ENCODE peak calls at places on chromosomes 6 and 20, in six cellular contexts. H is RWPE2, Z is psoas muscle, B is cardiac muscle cell, D is bronchial epithelial cell, T is tibial nerve. J is an unnamed sample.

GRCh38 chr20:52783769-52784168 is 188.4 kb upstream of the TSHZ2 start:
- DNase-seq in T (no peak), H (no peak), D (peak; percentile 6), Z (no peak), B (no peak), J (no peak)

GRCh38 chr6:139708342-139709199 is 334.1 kb upstream of the CITED2 start:
- DNase-seq in B (peak; percentile 85), T (no peak), Z (no peak), D (peak; percentile 30), H (no peak), J (peak; percentile 80)

GRCh38 chr20:19783966-19784401 is 25.9 kb downstream of the RIN2 start:
- DNase-seq in B (no peak), H (peak; percentile 61), T (no peak), Z (peak; percentile 22), D (peak; percentile 57), J (no peak)

GRCh38 chr6:52407467-52407866 is 12.7 kb upstream of the EFHC1 start:
- DNase-seq in H (no peak), Z (no peak), D (peak; percentile 57), T (no peak), B (peak; percentile 51), J (no peak)

GRCh38 chr6:79742030-79742429 is 110.9 kb downstream of the SH3BGRL2 start:
- DNase-seq in D (no peak), B (no peak), H (no peak), T (no peak), Z (no peak), J (no peak)

GRCh38 chr6:136365781-136366354 is 76.2 kb upstream of the BCLAF1 start:
- DNase-seq in D (no peak), T (peak; percentile 25), Z (peak; percentile 34), H (no peak), B (no peak), J (no peak)

GRCh38 chr20:47934761-47935160 is 149.5 kb upstream of the SULF2 start:
- DNase-seq in D (peak; percentile 78), T (no peak), H (no peak), B (no peak), Z (no peak), J (no peak)

GRCh38 chr6:72916298-72916697 is 294.4 kb downstream of the KCNQ5 start:
- DNase-seq in H (no peak), Z (no peak), B (no peak), T (no peak), D (no peak), J (no peak)

GRCh38 chr6:71404145-71404966 is 115.7 kb downstream of the OGFRL1 start:
- DNase-seq in Z (no peak), H (no peak), D (peak; percentile 90), B (peak; percentile 71), T (no peak), J (peak; percentile 83)

GRCh38 chr20:8020314-8021079 is 936 bp upstream of the TMX4 start:
- DNase-seq in Z (no peak), H (no peak), T (no peak), D (no peak), B (no peak), J (peak; percentile 38)

GRCh38 chr6:70563540-70563939 is 3.2 kb upstream of the SDHAF4 start:
- DNase-seq in Z (peak; percentile 29), B (no peak), T (no peak), H (no peak), D (no peak), J (no peak)

GRCh38 chr20:47849596-47849995 is 64.3 kb upstream of the SULF2 start:
- DNase-seq in H (no peak), D (no peak), T (no peak), B (no peak), Z (no peak), J (no peak)

GRCh38 chr6:6661684-6662083 is 73.2 kb downstream of the LY86 start:
- DNase-seq in B (peak; percentile 25), Z (no peak), D (peak; percentile 51), T (no peak), H (no peak), J (no peak)

GRCh38 chr6:148440877-148441453 is 98.3 kb downstream of the SASH1 start:
- DNase-seq in B (peak; percentile 76), Z (peak; percentile 76), H (peak; percentile 90), T (peak; percentile 54), D (peak; percentile 72), J (peak; percentile 87)

GRCh38 chr6:39054577-39055142 is 6.1 kb downstream of the GLP1R start:
- DNase-seq in H (no peak), Z (no peak), D (no peak), T (no peak), B (no peak), J (no peak)

GRCh38 chr6:45611502-45611901 is 233.8 kb upstream of the SUPT3H start:
- DNase-seq in H (no peak), Z (no peak), B (no peak), D (no peak), T (no peak), J (no peak)

DNA sequence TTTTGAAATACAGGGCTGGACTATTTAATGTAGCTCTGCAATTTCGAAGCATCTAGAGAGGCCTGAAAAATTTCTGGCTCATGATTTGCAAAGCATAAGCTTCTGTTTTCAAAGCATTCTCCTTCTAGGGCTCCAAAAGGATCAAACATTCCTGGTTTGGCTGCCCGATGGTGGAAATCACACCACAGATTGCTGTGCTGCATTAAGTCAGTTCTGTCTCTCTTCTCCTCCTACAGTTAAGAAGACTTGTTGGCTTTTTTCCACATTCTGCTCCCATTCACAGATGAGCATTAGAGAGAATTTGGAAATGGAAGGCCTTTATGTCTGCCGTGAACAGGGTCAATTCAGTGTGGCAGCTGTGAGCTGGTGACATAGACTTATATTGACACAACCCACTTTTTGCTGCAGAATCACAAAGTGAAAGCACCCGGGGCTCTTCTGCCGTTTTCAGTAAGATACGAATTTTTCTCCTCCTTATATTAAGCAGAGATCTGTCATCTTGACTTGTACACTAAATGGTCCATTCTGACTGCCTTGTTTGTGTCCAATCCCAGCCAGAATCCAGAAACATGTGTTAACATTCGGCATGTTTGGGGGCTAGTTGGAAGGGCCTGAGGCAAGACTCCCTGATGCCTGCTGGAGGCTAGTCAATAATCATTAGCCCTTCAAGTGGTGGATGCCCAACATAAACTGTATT is 330.8 kb upstream of the DEFB112 start:
- DNase-seq in T (no peak), Z (no peak), H (no peak), B (no peak), D (no peak), J (no peak)
- H3K4me3 ChIP-seq in T (peak overlapping the region; percentile 18), Z (no peak overlapping the region), H (no peak overlapping the region), B (no peak overlapping the region), D (no peak overlapping the region), J (no peak overlapping the region)

GRCh38 chr20:59519707-59520014 is 84.7 kb upstream of the PHACTR3 start:
- DNase-seq in B (no peak), T (no peak), H (no peak), Z (no peak), D (no peak), J (no peak)
- TF ChIP-seq CTCF in B (no peak), T (no peak), H (peak; percentile 85), Z (no peak), D (no peak), J (no peak)

GRCh38 chr6:119620846-119621570 is 271.4 kb upstream of the MAN1A1 start:
- DNase-seq in H (no peak), T (no peak), Z (no peak), B (no peak), D (peak; percentile 94), J (peak; percentile 48)
- H3K36me3 ChIP-seq in H (no peaks in the 10 kb centered on the region), T (no peaks in the 10 kb centered on the region), Z (no peaks in the 10 kb centered on the region), B (no peaks in the 10 kb centered on the region), D (no peaks in the 10 kb centered on the region), J (no peaks in the 10 kb centered on the region)

GRCh38 chr6:44404715-44405099 is 17.2 kb downstream of the CDC5L start:
- DNase-seq in B (no peak), T (no peak), H (no peak), Z (no peak), D (no peak), J (no peak)

GRCh38 chr6:44411141-44411540 is 23.6 kb downstream of the CDC5L start:
- DNase-seq in H (no peak), B (no peak), Z (no peak), T (no peak), D (no peak), J (no peak)

GRCh38 chr6:44410363-44410762 is 22.9 kb downstream of the CDC5L start:
- DNase-seq in H (no peak), D (no peak), T (no peak), Z (no peak), B (no peak), J (no peak)

GRCh38 chr6:44409207-44409796 is 21.8 kb downstream of the CDC5L start:
- DNase-seq in T (no peak), Z (no peak), D (no peak), H (no peak), B (no peak), J (no peak)

DNA sequence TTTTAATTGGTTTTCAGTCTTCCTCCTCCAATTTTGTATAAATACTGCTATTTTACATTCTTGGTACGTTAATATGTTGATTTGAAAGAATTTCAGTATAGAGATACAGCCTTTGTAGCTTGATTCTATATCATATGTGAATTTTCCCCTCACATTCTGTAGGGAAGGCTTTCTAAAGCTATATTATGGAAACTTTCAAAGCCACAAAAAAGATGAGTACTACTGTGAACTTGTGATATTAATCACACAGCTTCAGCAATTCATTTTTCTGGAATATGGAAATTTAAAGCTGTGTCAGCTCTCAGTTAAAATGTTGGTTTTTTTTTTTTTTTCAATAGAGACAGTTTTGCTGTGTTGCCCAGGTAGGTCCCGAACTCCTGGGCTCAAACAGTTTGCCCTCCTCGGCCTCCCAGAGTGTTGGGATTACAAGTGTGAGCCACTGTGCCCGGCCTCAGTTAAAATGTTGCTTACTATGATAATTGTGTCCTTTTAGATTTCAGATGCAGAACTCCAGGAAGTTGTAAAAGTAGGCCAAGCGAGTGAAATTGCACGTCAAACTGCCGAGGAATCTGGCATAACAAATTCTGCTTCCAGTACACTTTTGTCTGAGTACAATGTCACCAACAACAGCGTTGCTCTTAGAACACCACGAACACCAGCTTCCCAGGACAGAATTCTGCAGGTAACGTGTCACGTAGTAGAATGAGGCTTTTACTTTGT is 20.6 kb downstream of the CDC5L start:
- DNase-seq in Z (no peak), D (no peak), B (no peak), H (no peak), T (no peak), J (no peak)
- H3K4me3 ChIP-seq in Z (no peak overlapping the region), D (no peak overlapping the region), B (no peak overlapping the region), H (no peak overlapping the region), T (no peak overlapping the region), J (no peak overlapping the region)

J was measured in kidney epithelial cell.